ENCODE peak calls at places on chromosome 21, in seven cellular contexts. G is IMR-90, H is H1, X is H9, U is mesendoderm, I is neuronal stem cell, C is trophoblast cell. T is an unnamed sample.

GRCh38 chr21:37503848-37504467 is 137.4 kb downstream of the DYRK1A start:
- DNase-seq in I (no peak), H (no peak), X (no peak), U (peak; percentile 25), C (peak; percentile 65), G (peak; percentile 87), T (peak; percentile 85)

GRCh38 chr21:25515484-25516405 is 91.5 kb downstream of the MRPL39 start:
- DNase-seq in I (no peak), X (no peak), H (no peak), C (no peak), G (peak; percentile 71), U (peak; percentile 10), T (no peak)

GRCh38 chr21:27647921-27648320 is 681.0 kb upstream of the ADAMTS5 start:
- DNase-seq in U (no peak), I (no peak), C (no peak), X (no peak), G (no peak), H (no peak), T (peak; percentile 50)

GRCh38 chr21:28959367-28960099 is 33.1 kb downstream of the LTN1 start:
- DNase-seq in U (no peak), H (no peak), X (no peak), C (peak; percentile 23), G (peak; percentile 89), I (no peak), T (peak; percentile 78)

GRCh38 chr21:34035619-34036354 is 37.6 kb upstream of the MRPS6 start:
- DNase-seq in X (no peak), U (no peak), C (no peak), G (no peak), I (no peak), H (peak; percentile 46), T (no peak)

GRCh38 chr21:33690874-33691273 is 48.6 kb downstream of the ITSN1 start:
- DNase-seq in X (no peak), I (no peak), C (no peak), G (no peak), H (no peak), U (no peak), T (no peak)

GRCh38 chr21:37862536-37862935 is 53.7 kb downstream of the KCNJ6 start:
- DNase-seq in X (peak; percentile 35), H (peak; percentile 36), G (peak; percentile 66), I (no peak), U (peak; percentile 47), C (peak; percentile 29), T (peak; percentile 79)

GRCh38 chr21:37208056-37208705 is 59.0 kb downstream of the VPS26C start:
- DNase-seq in G (no peak), U (no peak), H (no peak), I (no peak), C (peak; percentile 34), X (no peak), T (no peak)

GRCh38 chr21:38741976-38742309 is 63.8 kb upstream of the ETS2 start:
- DNase-seq in X (no peak), I (no peak), H (no peak), G (no peak), U (no peak), C (peak; percentile 79), T (no peak)

GRCh38 chr21:42191978-42192595 is 26.9 kb upstream of the ABCG1 start:
- DNase-seq in G (no peak), C (no peak), H (no peak), I (no peak), U (no peak), X (no peak), T (no peak)

GRCh38 chr21:8991088-8991907 is 1530.1 kb upstream of the TPTE start:
- DNase-seq in X (peak; percentile 38), H (no peak), U (no peak), G (no peak), C (no peak), I (no peak), T (no peak)

GRCh38 chr21:42684109-42684916 is 30.9 kb downstream of the PDE9A start:
- DNase-seq in X (no peak), G (no peak), C (no peak), H (no peak), I (no peak), U (no peak), T (no peak)

GRCh38 chr21:35010450-35010849 is 38.7 kb downstream of the RUNX1 start:
- DNase-seq in U (no peak), X (no peak), C (no peak), I (no peak), H (no peak), G (no peak), T (no peak)

GRCh38 chr21:27515676-27516075 is 548.8 kb upstream of the ADAMTS5 start:
- DNase-seq in I (no peak), G (no peak), H (no peak), U (no peak), C (no peak), X (no peak), T (no peak)

GRCh38 chr21:33801424-33802405 is 113.9 kb downstream of the ATP5PO start:
- DNase-seq in H (no peak), X (no peak), G (peak; percentile 80), I (no peak), U (peak; percentile 39), C (peak; percentile 93), T (peak; percentile 31)

GRCh38 chr21:34669149-34669879 is 520 bp downstream of the CLIC6 start:
- DNase-seq in X (no peak), H (peak; percentile 81), U (peak; percentile 44), C (no peak), G (no peak), I (peak; percentile 18), T (no peak)

GRCh38 chr21:36203603-36203889 is 46.9 kb downstream of the DOP1B start:
- DNase-seq in X (no peak), I (no peak), U (peak; percentile 56), C (peak; percentile 64), G (peak; percentile 92), H (no peak), T (peak; percentile 74)

GRCh38 chr21:25313891-25314646 is 293.2 kb downstream of the MRPL39 start:
- DNase-seq in C (no peak), U (no peak), G (peak; percentile 67), I (no peak), X (no peak), H (no peak), T (no peak)

GRCh38 chr21:21063828-21064227 is 65.6 kb downstream of the NCAM2 start:
- DNase-seq in U (no peak), X (no peak), C (no peak), G (no peak), H (no peak), I (no peak), T (no peak)
- H3K4ac ChIP-seq in U (no peak overlapping the region), X (no peak overlapping the region), C (no peak overlapping the region), G (no peak overlapping the region), H (no peak overlapping the region), I (no peak overlapping the region), T (no peak overlapping the region)

DNA sequence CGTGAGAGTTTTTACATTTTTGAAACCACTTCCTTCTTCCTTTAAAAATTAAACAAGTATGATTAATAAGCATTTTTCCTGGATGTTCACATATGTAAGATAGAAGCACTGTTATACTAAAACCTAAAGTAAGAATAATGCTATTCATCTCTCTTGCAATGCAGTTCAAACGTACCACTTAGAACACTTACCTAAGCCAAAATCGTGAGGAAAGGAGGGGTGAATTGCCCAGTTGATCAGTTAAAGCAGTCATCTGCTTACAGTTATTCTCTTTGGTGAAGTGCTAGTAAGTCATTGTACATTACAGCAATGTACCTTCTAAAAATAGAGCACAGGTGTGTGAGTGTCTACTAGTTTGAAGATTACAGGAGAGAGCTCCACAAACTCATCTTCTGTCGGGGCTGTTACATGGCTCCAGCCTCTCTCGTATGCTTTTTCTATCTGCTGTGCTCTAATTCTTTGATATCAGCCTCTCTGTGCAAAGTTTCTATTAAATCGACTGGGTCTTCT is 3.4 kb downstream of the NCAM2 start:
- DNase-seq in G (no peak), U (no peak), X (no peak), I (no peak), H (no peak), C (no peak), T (no peak)
- H2BK5ac ChIP-seq in G (no peak overlapping the region), U (no peak overlapping the region), X (no peak overlapping the region), I (no peak overlapping the region), H (no peak overlapping the region), C (no peak overlapping the region), T (no peak overlapping the region)

DNA sequence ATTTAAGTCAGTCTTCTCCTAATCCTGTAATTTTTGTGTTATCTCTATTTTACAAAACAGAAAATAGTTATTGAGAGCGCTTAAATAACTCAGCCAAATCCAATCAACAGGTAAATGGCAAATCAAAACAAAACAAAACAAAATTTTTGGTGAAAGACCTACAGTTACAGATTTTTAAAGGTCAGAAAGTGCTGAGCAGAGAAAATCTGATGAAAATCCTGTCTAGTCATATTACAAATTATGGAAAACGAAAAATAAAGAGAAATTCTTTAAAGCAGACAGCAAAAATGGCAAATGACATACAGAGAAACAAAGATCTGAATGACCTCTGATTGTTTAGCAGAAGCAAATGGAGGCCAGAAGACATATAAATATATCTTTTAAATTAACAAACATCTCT is 482.4 kb downstream of the PCP4 start:
- DNase-seq in X (no peak), C (no peak), H (no peak), I (no peak), G (no peak), U (no peak), T (no peak)
- H3K79me1 ChIP-seq in X (no peaks in the 10 kb centered on the region), C (no peaks in the 10 kb centered on the region), H (no peaks in the 10 kb centered on the region), I (no peaks in the 10 kb centered on the region), G (no peaks in the 10 kb centered on the region), U (no peaks in the 10 kb centered on the region), T (no peaks in the 10 kb centered on the region)

DNA sequence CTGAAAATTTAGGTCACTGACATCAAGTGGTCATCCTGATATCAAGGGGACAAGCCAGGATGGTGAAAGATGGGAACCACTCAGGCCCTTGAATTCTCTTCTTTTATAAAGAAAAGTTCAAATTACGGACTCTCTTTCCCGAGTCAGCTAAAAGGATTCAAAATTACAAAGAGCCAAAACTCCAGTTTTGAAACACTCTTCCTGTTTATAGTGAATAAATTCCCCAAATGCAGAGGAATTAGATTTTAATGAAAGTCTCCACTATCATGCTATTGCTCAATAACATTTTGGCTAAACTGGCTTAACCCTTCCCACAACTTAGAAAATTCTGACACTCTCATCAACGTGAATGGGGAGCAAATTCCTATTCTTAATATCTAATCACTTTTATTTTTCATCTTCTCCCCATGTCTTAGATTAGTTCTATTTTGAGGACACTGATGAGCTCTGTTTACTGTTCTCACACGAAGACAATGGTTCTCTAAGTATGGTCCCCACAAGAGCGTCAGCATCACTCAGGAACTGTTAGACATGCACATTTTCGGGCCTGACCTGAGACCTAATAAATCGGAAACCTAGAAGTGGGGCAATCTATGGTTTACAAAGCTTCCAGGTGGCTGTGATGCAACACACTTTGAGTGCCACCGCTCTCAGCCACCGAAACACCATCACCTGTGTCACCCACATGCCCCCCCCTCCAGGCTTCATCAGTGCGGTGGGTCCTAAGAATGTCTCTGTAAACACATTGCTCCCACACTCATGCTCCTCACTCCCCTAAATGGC is 64.4 kb upstream of the TIAM1 start:
- DNase-seq in G (no peak), X (no peak), I (no peak), H (no peak), U (no peak), C (no peak), T (no peak)
- H3K4ac ChIP-seq in G (no peak overlapping the region), X (no peak overlapping the region), I (no peak overlapping the region), H (no peak overlapping the region), U (no peak overlapping the region), C (no peak overlapping the region), T (no peak overlapping the region)

DNA sequence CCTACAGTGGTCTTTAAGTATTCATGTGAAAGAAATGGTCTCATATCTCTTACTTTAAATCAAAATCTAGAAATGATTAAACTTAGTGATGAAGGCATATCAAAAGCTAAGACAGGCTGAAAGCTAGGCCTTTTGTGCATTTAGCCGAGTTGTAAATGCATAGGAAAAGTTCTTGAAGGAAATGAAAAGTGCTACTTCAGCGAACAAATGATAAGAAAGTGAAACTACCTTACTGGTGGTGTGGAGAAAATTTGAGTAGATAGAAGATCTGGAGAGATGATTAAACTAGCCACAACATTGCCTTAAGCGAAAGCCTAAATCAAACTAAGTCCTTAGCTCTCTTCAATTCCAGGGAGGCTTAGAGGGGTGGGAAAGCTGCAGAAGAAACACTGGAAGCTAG is 147.6 kb downstream of the DSCAM start:
- DNase-seq in G (no peak), H (no peak), C (no peak), U (no peak), I (no peak), X (no peak), T (no peak)
- H2BK5ac ChIP-seq in G (no peak overlapping the region), H (no peak overlapping the region), C (no peak overlapping the region), U (no peak overlapping the region), I (no peak overlapping the region), X (no peak overlapping the region), T (no peak overlapping the region)